ENCODE peak calls at places on chromosomes 12 and 14, in nine cellular contexts. Y is DND-41; Q is heart left ventricle; M is RWPE2; U is CD4-positive, alpha-beta T cell; W is naive thymus-derived CD4-positive, alpha-beta T cell; R is right cardiac atrium; V is lung; D is gastrocnemius medialis. F is an unnamed sample.

GRCh38 chr12:32603858-32604257 is 75.2 kb upstream of the DNM1L start:
- ATAC-seq in Y (no peak), Q (peak; percentile 34), M (peak; percentile 54), U (no peak), W (no peak), R (no peak), V (no peak), D (no peak), F (peak; percentile 39)

GRCh38 chr12:110223777-110224378 is 57.2 kb upstream of the ATP2A2 start:
- ATAC-seq in Y (no peak), Q (peak; percentile 29), M (peak; percentile 94), U (no peak), W (no peak), R (peak; percentile 16), V (no peak), D (no peak), F (no peak)

GRCh38 chr12:89619764-89620163 is 88.9 kb downstream of the ATP2B1 start:
- ATAC-seq in Y (no peak), Q (no peak), M (no peak), U (no peak), W (no peak), R (no peak), V (no peak), D (no peak), F (no peak)

GRCh38 chr12:14537088-14537487 is 30.6 kb downstream of the PLBD1 start:
- ATAC-seq in Y (no peak), Q (no peak), M (no peak), U (no peak), W (no peak), R (no peak), V (no peak), D (no peak), F (no peak)

GRCh38 chr12:1384910-1385309 is 209.5 kb downstream of the FBXL14 start:
- ATAC-seq in Y (no peak), Q (no peak), M (no peak), U (no peak), W (no peak), R (no peak), V (no peak), D (no peak), F (no peak)

GRCh38 chr12:110316861-110317260 is 35.8 kb downstream of the ATP2A2 start:
- ATAC-seq in Y (no peak), Q (peak; percentile 14), M (peak; percentile 16), U (no peak), W (no peak), R (peak; percentile 49), V (peak; percentile 28), D (peak; percentile 62), F (peak; percentile 83)

GRCh38 chr14:73997108-73997943 is 21.8 kb downstream of the ENTPD5 start:
- ATAC-seq in Y (no peak), Q (no peak), M (no peak), U (no peak), W (no peak), R (no peak), V (no peak), D (no peak), F (no peak)

GRCh38 chr12:4106617-4107016 is 166.9 kb upstream of the CCND2 start:
- ATAC-seq in Y (no peak), Q (no peak), M (no peak), U (no peak), W (no peak), R (no peak), V (no peak), D (no peak), F (no peak)

GRCh38 chr12:63068857-63069442 is 82.1 kb downstream of the AVPR1A start:
- ATAC-seq in Y (peak; percentile 64), Q (no peak), M (no peak), U (no peak), W (no peak), R (no peak), V (no peak), D (no peak), F (no peak)

DNA sequence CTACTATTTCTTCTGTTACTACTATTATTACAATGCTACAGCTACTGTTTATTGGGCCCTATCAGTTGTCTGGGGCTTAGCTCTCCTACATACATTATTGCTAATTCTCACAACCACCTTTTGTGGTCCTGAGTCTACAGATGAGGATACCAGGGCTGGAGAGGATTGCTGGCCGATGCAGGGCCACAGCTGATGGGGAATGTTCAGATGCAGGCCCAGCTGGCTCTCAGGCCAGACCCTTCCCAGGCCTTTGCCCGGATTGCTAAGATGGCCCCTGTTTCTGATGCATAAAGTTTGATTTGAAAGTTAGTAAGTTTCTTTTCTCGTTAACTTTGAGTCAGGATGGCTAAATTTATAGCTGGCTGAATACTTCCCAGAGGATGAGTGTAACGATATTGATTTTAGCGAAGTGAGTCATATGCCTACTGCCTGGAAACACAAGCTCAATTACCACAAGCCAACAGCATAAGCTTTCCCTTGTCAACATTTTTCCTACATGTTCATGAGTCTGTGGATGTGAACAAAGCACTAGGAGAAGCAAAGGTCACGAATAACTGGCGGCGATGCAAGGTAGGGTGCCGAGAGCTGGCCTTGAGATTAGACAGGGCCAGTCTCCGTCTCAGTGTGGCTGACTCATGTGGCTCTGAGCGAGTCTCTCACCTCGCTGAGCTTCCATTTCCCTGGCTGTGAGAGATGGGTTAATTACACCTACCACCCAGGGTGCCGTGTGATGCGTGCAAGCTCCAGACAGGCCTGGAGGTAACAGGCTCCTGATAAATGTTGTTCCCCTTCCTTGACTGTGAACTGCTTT is 111.0 kb downstream of the BEGAIN start:
- ATAC-seq in Y (no peak), Q (no peak), M (peak; percentile 96), U (no peak), W (no peak), R (no peak), V (no peak), D (peak; percentile 87), F (no peak)
- H3K27ac ChIP-seq in Y (no peak overlapping the region), Q (no peak overlapping the region), M (peak overlapping the region; percentile 64), U (no peak overlapping the region), W (no peak overlapping the region), R (no peak overlapping the region), V (no peak overlapping the region), D (peak overlapping the region; percentile 64), F (no peak overlapping the region)

GRCh38 chr14:52048132-52048531 is 20.7 kb downstream of the NID2 start:
- ATAC-seq in Y (no peak), Q (no peak), M (no peak), U (no peak), W (no peak), R (no peak), V (no peak), D (no peak), F (no peak)

GRCh38 chr14:52048641-52049204 is 20.1 kb downstream of the NID2 start:
- ATAC-seq in Y (no peak), Q (no peak), M (no peak), U (no peak), W (no peak), R (peak; percentile 32), V (no peak), D (no peak), F (peak; percentile 15)

GRCh38 chr14:52049721-52050588 is 18.9 kb downstream of the NID2 start:
- ATAC-seq in Y (no peak), Q (no peak), M (no peak), U (no peak), W (no peak), R (no peak), V (no peak), D (no peak), F (no peak)

GRCh38 chr14:52051251-52051650 is 17.6 kb downstream of the NID2 start:
- ATAC-seq in Y (no peak), Q (no peak), M (no peak), U (no peak), W (no peak), R (no peak), V (no peak), D (no peak), F (no peak)

GRCh38 chr14:52049271-52049670 is 19.6 kb downstream of the NID2 start:
- ATAC-seq in Y (no peak), Q (no peak), M (no peak), U (no peak), W (no peak), R (no peak), V (no peak), D (no peak), F (no peak)
- H3K27ac ChIP-seq in Y (no peak overlapping the region), Q (peak overlapping the region; percentile 70), M (no peak overlapping the region), U (no peak overlapping the region), W (no peak overlapping the region), R (peak overlapping the region; percentile 42), V (peak overlapping the region; percentile 38), D (no peak overlapping the region), F (peak overlapping the region; percentile 64)

DNA sequence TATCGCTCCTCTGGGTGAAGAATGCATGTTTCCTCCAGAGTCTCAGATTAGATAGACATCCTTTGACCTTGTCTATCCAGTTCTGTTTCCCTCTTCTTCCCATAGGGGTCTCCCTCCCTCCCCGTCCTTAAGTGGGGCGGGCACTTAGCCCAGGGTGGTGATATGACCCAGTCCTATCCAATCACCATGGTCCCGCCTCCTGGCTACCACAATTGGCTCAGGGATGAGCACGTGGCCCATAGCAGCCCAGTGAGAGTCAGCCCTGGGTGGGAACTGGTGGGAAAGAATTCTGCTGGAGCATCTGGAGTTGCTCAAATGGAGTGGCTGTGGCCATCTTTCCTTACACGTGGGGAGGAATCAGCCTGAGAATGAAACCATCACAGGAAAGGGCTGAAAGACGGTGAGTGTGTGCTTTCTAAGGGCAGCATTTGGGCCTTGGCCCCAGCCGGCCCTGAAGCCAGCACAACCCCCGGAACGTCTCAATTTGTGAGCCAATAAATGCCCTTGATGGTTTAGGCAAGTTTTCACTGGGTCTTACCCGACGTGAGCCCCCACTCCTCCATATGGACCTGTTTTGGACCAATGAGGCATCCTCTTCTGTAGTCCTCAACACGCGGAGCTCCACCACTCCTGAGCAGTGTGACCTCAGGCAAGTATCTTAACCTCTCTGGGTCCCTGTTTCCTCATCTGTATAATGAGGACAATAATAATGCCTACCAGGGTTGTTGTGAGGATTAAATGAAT is 14.3 kb upstream of the MLXIP start:
- ATAC-seq in Y (peak; percentile 93), Q (peak; percentile 90), M (peak; percentile 62), U (peak; percentile 84), W (peak; percentile 80), R (peak; percentile 92), V (peak; percentile 72), D (peak; percentile 72), F (peak; percentile 87)
- H3K27ac ChIP-seq in Y (no peak overlapping the region), Q (peak overlapping the region; percentile 81), M (peak overlapping the region; percentile 92), U (no peak overlapping the region), W (no peak overlapping the region), R (peak overlapping the region; percentile 81), V (peak overlapping the region; percentile 55), D (peak overlapping the region; percentile 61), F (peak overlapping the region; percentile 74)

DNA sequence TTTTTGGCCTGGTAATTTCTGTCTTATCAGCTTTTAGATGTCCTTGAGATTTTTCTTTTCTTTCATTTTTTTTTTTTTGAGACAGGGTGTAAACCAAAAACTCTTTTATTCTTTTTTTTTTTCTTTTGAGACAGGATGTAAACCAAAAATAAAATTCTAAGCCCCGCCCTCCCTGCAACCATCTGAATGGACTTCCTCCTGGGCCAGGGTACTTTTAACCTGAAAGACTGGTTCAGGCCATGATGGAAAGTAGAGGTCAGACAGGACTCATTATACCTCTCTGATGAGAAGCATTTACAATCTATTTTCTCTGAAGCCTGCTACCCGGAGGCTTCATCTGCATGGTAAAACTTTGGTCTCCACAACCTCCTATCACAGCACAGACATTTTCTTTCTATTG is 33.5 kb upstream of the TCL1B start:
- ATAC-seq in Y (no peak), Q (no peak), M (no peak), U (no peak), W (no peak), R (no peak), V (no peak), D (no peak), F (no peak)
- H3K27ac ChIP-seq in Y (no peak overlapping the region), Q (no peak overlapping the region), M (no peak overlapping the region), U (no peak overlapping the region), W (no peak overlapping the region), R (no peak overlapping the region), V (no peak overlapping the region), D (no peak overlapping the region), F (no peak overlapping the region)